ENCODE peak calls at places on chromosomes 5 and 9, in four cellular contexts. N, S, X and I are unnamed samples.

GRCh38 chr5:7396169-7397004 is 449 bp downstream of the ADCY2 start:
- ATAC-seq in X (peak; percentile 26), S (no peak), N (peak; percentile 35), I (no peak)

GRCh38 chr5:43658499-43658898 is 55.5 kb downstream of the NNT start:
- ATAC-seq in S (no peak), N (no peak), X (no peak), I (no peak)

GRCh38 chr5:112691341-112691685 is 46.4 kb upstream of the APC start:
- ATAC-seq in X (no peak), N (no peak), S (no peak), I (no peak)

GRCh38 chr5:103953601-103954382 is 391.2 kb upstream of the NUDT12 start:
- ATAC-seq in X (no peak), N (peak; percentile 31), S (no peak), I (peak; percentile 44)

GRCh38 chr9:93054758-93055704 is 3.5 kb upstream of the SUSD3 start:
- ATAC-seq in N (no peak), X (no peak), S (no peak), I (no peak)

GRCh38 chr5:11385251-11385900 is 518.9 kb downstream of the CTNND2 start:
- ATAC-seq in N (no peak), X (no peak), S (no peak), I (no peak)

GRCh38 chr5:123036391-123037103 is at the start of gene PPIC:
- ATAC-seq in X (peak; percentile 97), N (peak; percentile 94), S (peak; percentile 37), I (peak; percentile 67)

GRCh38 chr5:103434057-103434456 is 128.5 kb downstream of the NUDT12 start:
- ATAC-seq in S (no peak), X (no peak), N (no peak), I (no peak)

GRCh38 chr9:132994410-132995120 is 16.1 kb downstream of the GFI1B start:
- ATAC-seq in N (no peak), X (no peak), S (peak; percentile 37), I (peak; percentile 66)

GRCh38 chr5:174610968-174611367 is 113.4 kb upstream of the MSX2 start:
- ATAC-seq in S (no peak), X (peak; percentile 83), N (no peak), I (no peak)

GRCh38 chr5:61290815-61291214 is 41.2 kb upstream of the ZSWIM6 start:
- ATAC-seq in N (peak; percentile 84), S (no peak), X (no peak), I (no peak)

GRCh38 chr9:110199643-110200042 is 8.3 kb downstream of the C9orf152 start:
- ATAC-seq in S (no peak), N (no peak), X (no peak), I (no peak)

GRCh38 chr9:129021091-129021490 is 7.0 kb downstream of the SH3GLB2 start:
- ATAC-seq in S (no peak), X (no peak), N (peak; percentile 30), I (peak; percentile 92)

GRCh38 chr5:420632-421286 is 22.2 kb upstream of the EXOC3 start:
- ATAC-seq in S (no peak), X (no peak), N (no peak), I (no peak)

GRCh38 chr9:124477211-124478013 is 27.2 kb downstream of the ADGRD2 start:
- ATAC-seq in S (no peak), X (no peak), N (no peak), I (no peak)

GRCh38 chr5:148653840-148654781 is at the start of gene HTR4:
- ATAC-seq in X (no peak), N (peak; percentile 7), S (no peak), I (no peak)

GRCh38 chr5:122008061-122008460 is 46.3 kb downstream of the SRFBP1 start:
- ATAC-seq in S (no peak), X (no peak), N (peak; percentile 22), I (no peak)

GRCh38 chr9:89400398-89401116 is 82.3 kb downstream of the SECISBP2 start:
- ATAC-seq in S (no peak), X (no peak), N (no peak), I (peak; percentile 96)

GRCh38 chr5:68709229-68709628 is 384.6 kb upstream of the SLC30A5 start:
- ATAC-seq in S (no peak), N (no peak), X (peak; percentile 95), I (no peak)

GRCh38 chr5:126956991-126957390 is 73.4 kb downstream of the MARCHF3 start:
- ATAC-seq in S (no peak), X (no peak), N (no peak), I (no peak)

GRCh38 chr9:6714176-6714575 is 43.6 kb upstream of the KDM4C start:
- ATAC-seq in N (no peak), X (no peak), S (no peak), I (no peak)

GRCh38 chr5:14914603-14915277 is 43.2 kb upstream of the ANKH start:
- ATAC-seq in N (no peak), S (peak; percentile 94), X (no peak), I (no peak)

GRCh38 chr5:147849226-147849625 is 17.8 kb upstream of the SPINK1 start:
- ATAC-seq in X (no peak), N (no peak), S (no peak), I (no peak)

GRCh38 chr5:133321833-133322420 is 270.1 kb downstream of the HSPA4 start:
- ATAC-seq in S (peak; percentile 76), N (no peak), X (no peak), I (peak; percentile 70)

GRCh38 chr5:80711216-80711615 is 56.4 kb upstream of the DHFR start:
- ATAC-seq in X (no peak), N (no peak), S (no peak), I (no peak)

GRCh38 chr5:45691656-45692055 is 4.5 kb downstream of the HCN1 start:
- ATAC-seq in S (no peak), N (no peak), X (no peak), I (no peak)

GRCh38 chr5:107555425-107556090 is 115.2 kb downstream of the EFNA5 start:
- ATAC-seq in S (no peak), N (no peak), X (no peak), I (peak; percentile 5)

GRCh38 chr9:107518037-107518786 is 28.6 kb upstream of the KLF4 start:
- ATAC-seq in S (no peak), N (no peak), X (no peak), I (no peak)

GRCh38 chr9:93904649-93905472 is 50.3 kb downstream of the BARX1 start:
- ATAC-seq in X (no peak), N (no peak), S (no peak), I (no peak)

GRCh38 chr9:77980622-77981021 is 51.0 kb downstream of the GNAQ start:
- ATAC-seq in S (no peak), N (no peak), X (no peak), I (no peak)

GRCh38 chr5:127030259-127031146 is at the start of gene MARCHF3:
- ATAC-seq in S (peak; percentile 99), N (peak; percentile 99), X (peak; percentile 99), I (peak; percentile 99)

GRCh38 chr5:133652951-133653601 is 40.7 kb upstream of the FSTL4 start:
- ATAC-seq in N (no peak), X (no peak), S (no peak), I (no peak)

GRCh38 chr9:14911046-14911445 is 818 bp upstream of the FREM1 start:
- ATAC-seq in N (no peak), X (no peak), S (no peak), I (no peak)

GRCh38 chr9:133731876-133732321 is 6.3 kb downstream of the SARDH start:
- ATAC-seq in N (no peak), S (no peak), X (peak; percentile 83), I (no peak)

GRCh38 chr5:82835488-82835887 is 241.7 kb downstream of the TMEM167A start:
- ATAC-seq in S (no peak), N (no peak), X (no peak), I (no peak)

GRCh38 chr5:40210705-40211104 is 469.0 kb upstream of the PTGER4 start:
- ATAC-seq in S (no peak), N (no peak), X (no peak), I (no peak)